ENCODE peak calls at places on chromosomes 6 and 20, in six cellular contexts. W is NCI-H1417; Q is cardiac muscle cell; J is mesenchymal stem cell; P is naive thymus-derived CD8-positive, alpha-beta T cell; E is germinal center. N is an unnamed sample.

GRCh38 chr20:53141651-53142050 is 169.5 kb downstream of the TSHZ2 start:
- DNase-seq in W (no peak), J (no peak), Q (peak), E (no peak), P (no peak), N (no peak)

GRCh38 chr6:36851149-36851614 is 11.9 kb upstream of the CPNE5 start:
- DNase-seq in W (peak), P (peak), Q (peak), J (peak), E (peak), N (no peak)

GRCh38 chr6:125597411-125598253 is 151.8 kb upstream of the HEY2 start:
- DNase-seq in Q (no peak), E (peak), P (no peak), J (no peak), W (peak), N (no peak)

GRCh38 chr6:169310983-169311382 is 57.3 kb upstream of the THBS2 start:
- DNase-seq in J (no peak), P (no peak), E (no peak), Q (no peak), W (no peak), N (no peak)

GRCh38 chr6:101396552-101397173 is 3.2 kb downstream of the GRIK2 start:
- DNase-seq in Q (peak), J (peak), E (no peak), P (no peak), W (no peak), N (no peak)

GRCh38 chr6:1379026-1379809 is 10.2 kb upstream of the FOXF2 start:
- DNase-seq in E (no peak), Q (no peak), W (no peak), P (no peak), J (no peak), N (no peak)

GRCh38 chr20:63978319-63979220 is 872 bp downstream of the SAMD10 start:
- DNase-seq in E (peak), W (peak), Q (peak), P (no peak), J (peak), N (peak)

GRCh38 chr6:54426995-54427394 is 118.8 kb downstream of the TINAG start:
- DNase-seq in W (no peak), J (no peak), P (no peak), E (no peak), Q (no peak), N (no peak)

GRCh38 chr6:15752820-15753219 is 90.0 kb upstream of the DTNBP1 start:
- DNase-seq in W (no peak), J (peak), P (no peak), E (no peak), Q (peak), N (no peak)

GRCh38 chr20:50885068-50885467 is 46.2 kb downstream of the ADNP start:
- DNase-seq in W (no peak), J (no peak), Q (no peak), P (no peak), E (no peak), N (no peak)

GRCh38 chr20:36684747-36685146 is 38.8 kb upstream of the SLA2 start:
- DNase-seq in J (no peak), W (no peak), Q (no peak), P (no peak), E (no peak), N (no peak)

GRCh38 chr20:22946594-22946993 is 88.5 kb upstream of the SSTR4 start:
- DNase-seq in W (no peak), Q (peak), E (no peak), P (no peak), J (no peak), N (no peak)

GRCh38 chr6:128204621-128205020 is 303.8 kb upstream of the THEMIS start:
- DNase-seq in E (no peak), W (no peak), P (no peak), Q (peak), J (no peak), N (no peak)

GRCh38 chr6:148520109-148520841 is 177.6 kb downstream of the SASH1 start:
- DNase-seq in W (no peak), Q (no peak), J (no peak), P (no peak), E (peak), N (no peak)

GRCh38 chr6:20678831-20679352 is 144.6 kb downstream of the CDKAL1 start:
- DNase-seq in J (no peak), Q (no peak), W (no peak), P (no peak), E (no peak), N (no peak)

N was measured in dorsolateral prefrontal cortex.